ENCODE peak calls at places on chromosomes 16 and 17, in four cellular contexts. G is cardiac fibroblast, X is left lung, S is GM23248. A is an unnamed sample.
A peak's percentile ranks its signal among the peaks of the same experiment; 100 is the strongest.

GRCh38 chr17:48023408-48024148 is 14.0 kb downstream of the COPZ2 start:
- DNase-seq in G (peak; percentile 75), X (peak; percentile 86), S (peak; percentile 95), A (peak; percentile 89)

GRCh38 chr16:4679854-4680636 is 13.3 kb upstream of the NUDT16L1 start:
- DNase-seq in X (peak; percentile 89), S (peak; percentile 16), G (peak; percentile 23), A (no peak)

GRCh38 chr16:3182608-3183444 is 5.2 kb upstream of the OR1F1 start:
- DNase-seq in G (peak; percentile 47), S (peak; percentile 62), X (no peak), A (peak; percentile 50)

GRCh38 chr17:40604327-40605080 is 39.2 kb upstream of the CCR7 start:
- DNase-seq in S (no peak), X (no peak), G (no peak), A (no peak)

GRCh38 chr16:86995456-86995855 is 321.7 kb downstream of the C16orf95 start:
- DNase-seq in S (no peak), X (no peak), G (no peak), A (no peak)

GRCh38 chr17:280216-280615 is 72.4 kb downstream of the RPH3AL start:
- DNase-seq in G (no peak), S (no peak), X (no peak), A (no peak)

GRCh38 chr17:45291170-45291805 is 25.5 kb downstream of the MAP3K14 start:
- DNase-seq in S (no peak), G (no peak), X (peak; percentile 74), A (no peak)

GRCh38 chr17:8267480-8268147 is 18.5 kb downstream of the PFAS start:
- DNase-seq in S (no peak), X (no peak), G (no peak), A (no peak)

GRCh38 chr16:87363771-87364476 is 19.7 kb downstream of the FBXO31 start:
- DNase-seq in G (peak; percentile 35), S (no peak), X (no peak), A (no peak)

GRCh38 chr16:85473909-85474640 is 139.0 kb upstream of the GSE1 start:
- DNase-seq in X (no peak), S (peak; percentile 63), G (no peak), A (peak; percentile 89)

GRCh38 chr16:700684-701584 is 4.7 kb downstream of the FBXL16 start:
- DNase-seq in X (no peak), S (peak; percentile 42), G (no peak), A (no peak)

GRCh38 chr17:78736526-78737079 is 45.5 kb downstream of the CYTH1 start:
- DNase-seq in X (peak; percentile 92), S (no peak), G (no peak), A (no peak)

GRCh38 chr16:11133344-11133921 is 122.6 kb downstream of the SOCS1 start:
- DNase-seq in S (peak; percentile 99), X (peak; percentile 85), G (peak; percentile 93), A (peak; percentile 86)

GRCh38 chr16:88634141-88634993 is 4.0 kb upstream of the IL17C start:
- DNase-seq in S (peak; percentile 80), G (peak; percentile 44), X (peak; percentile 62), A (no peak)

GRCh38 chr17:1643293-1643998 is 2.1 kb downstream of the SCARF1 start:
- DNase-seq in S (peak; percentile 59), X (peak; percentile 75), G (no peak), A (no peak)

GRCh38 chr17:57109393-57110151 is 24.5 kb downstream of the AKAP1 start:
- DNase-seq in X (no peak), G (no peak), S (no peak), A (no peak)

GRCh38 chr16:22948058-22948602 is 134.2 kb downstream of the HS3ST2 start:
- DNase-seq in X (no peak), G (no peak), S (peak; percentile 44), A (no peak)

GRCh38 chr17:10372906-10373305 is at the start of gene MYH13:
- DNase-seq in X (no peak), S (no peak), G (no peak), A (no peak)

GRCh38 chr17:62703776-62704380 is 76.4 kb downstream of the MRC2 start:
- DNase-seq in X (peak; percentile 78), G (peak; percentile 65), S (peak; percentile 87), A (peak; percentile 82)

GRCh38 chr17:67520282-67520906 is 143.3 kb downstream of the PITPNC1 start:
- DNase-seq in S (peak; percentile 85), X (no peak), G (peak; percentile 64), A (no peak)

GRCh38 chr17:79801156-79802038 is 4.5 kb upstream of the CBX8 start:
- DNase-seq in S (peak; percentile 50), X (no peak), G (no peak), A (no peak)

GRCh38 chr16:81259916-81260315 is 21.4 kb downstream of the BCO1 start:
- DNase-seq in G (no peak), X (no peak), S (peak; percentile 22), A (no peak)

GRCh38 chr16:6574146-6574545 is 758.5 kb upstream of the RBFOX1 start:
- DNase-seq in S (no peak), G (no peak), X (no peak), A (no peak)

GRCh38 chr17:67054011-67054591 is 9.7 kb downstream of the CACNG1 start:
- DNase-seq in X (no peak), G (no peak), S (no peak), A (no peak)

DNA sequence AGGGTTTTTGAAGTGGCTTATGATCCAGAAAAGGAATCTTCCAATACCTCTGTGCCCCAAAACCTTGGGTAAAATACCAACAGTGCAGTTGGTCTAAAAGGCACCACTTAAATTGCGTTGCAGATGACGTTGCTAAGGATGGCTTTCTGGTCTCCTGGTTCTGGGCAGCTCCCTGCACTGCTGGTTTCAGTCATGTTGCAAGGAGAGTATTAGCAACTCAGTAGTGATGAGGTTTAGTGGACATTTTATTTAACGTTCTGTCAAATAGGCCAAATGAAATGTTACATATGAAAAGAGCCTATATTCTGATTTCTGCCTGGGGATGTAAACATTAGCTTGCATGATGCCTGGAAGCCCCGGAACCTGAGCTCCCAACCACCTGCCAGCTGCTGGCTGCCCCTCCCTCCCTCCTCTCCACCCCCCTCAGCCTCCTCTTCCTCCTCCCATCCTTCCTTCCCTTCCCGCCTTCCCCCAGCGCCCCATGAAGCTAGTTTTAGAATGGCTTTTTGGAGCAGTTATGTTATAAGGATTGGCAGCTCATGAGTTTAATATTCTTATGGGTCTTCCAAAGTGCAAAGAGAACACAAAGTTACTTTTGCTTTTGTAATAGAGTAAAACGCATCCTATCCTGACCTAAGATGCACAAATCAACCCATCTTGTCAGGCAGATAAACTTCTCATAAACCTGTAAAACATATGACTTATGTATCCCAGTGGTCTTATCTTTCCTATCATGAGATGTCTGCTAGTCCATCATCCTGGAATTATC is 20.7 kb downstream of the CD7 start:
- DNase-seq in X (no peak), S (no peak), G (no peak), A (no peak)
- H3K4me3 ChIP-seq in X (no peak overlapping the region), S (no peak overlapping the region), G (no peak overlapping the region), A (peak overlapping the region; percentile 52)

DNA sequence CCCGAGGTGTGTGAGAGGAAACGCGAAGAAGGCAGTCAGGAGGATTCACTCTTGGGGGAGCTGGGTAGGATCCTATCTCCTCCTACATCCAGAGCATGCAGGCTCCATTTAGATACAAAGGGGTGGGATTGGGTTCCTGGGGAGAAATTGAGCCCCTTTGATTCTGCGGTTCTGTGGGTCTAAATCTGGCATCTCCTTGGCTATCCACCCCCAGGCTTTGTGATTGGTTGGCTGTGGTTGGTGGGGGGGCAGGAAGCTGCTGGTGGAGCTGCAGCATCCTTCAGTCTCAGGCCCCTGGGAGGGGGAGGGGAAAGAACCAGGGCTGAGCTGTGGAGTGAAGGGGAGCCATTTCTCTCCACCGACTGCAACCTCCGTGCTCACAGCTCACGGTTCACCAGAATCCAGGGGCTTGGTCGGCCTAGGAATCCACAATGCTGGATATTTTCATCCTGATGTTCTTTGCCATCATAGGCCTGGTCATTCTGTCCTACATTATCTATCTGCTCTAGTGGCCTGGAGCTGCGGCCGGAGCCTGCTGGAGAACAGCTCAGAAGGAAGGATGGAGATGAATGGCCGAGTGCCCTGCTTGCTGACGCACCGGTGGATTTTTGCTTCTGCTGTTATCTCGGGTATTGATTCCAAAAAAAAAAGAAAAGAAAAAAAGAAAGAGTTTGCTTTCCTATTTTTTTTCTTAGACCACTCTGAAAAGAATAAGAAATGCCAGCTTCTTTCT is at the start of gene LASP1NB:
- DNase-seq in X (no peak), S (peak; percentile 44), G (peak; percentile 70), A (peak; percentile 54)
- H3K4me3 ChIP-seq in X (no peak within 1 kb of the TSS), S (no peak within 1 kb of the TSS), G (no peak within 1 kb of the TSS), A (peak within 1 kb of the TSS; percentile 47)

DNA sequence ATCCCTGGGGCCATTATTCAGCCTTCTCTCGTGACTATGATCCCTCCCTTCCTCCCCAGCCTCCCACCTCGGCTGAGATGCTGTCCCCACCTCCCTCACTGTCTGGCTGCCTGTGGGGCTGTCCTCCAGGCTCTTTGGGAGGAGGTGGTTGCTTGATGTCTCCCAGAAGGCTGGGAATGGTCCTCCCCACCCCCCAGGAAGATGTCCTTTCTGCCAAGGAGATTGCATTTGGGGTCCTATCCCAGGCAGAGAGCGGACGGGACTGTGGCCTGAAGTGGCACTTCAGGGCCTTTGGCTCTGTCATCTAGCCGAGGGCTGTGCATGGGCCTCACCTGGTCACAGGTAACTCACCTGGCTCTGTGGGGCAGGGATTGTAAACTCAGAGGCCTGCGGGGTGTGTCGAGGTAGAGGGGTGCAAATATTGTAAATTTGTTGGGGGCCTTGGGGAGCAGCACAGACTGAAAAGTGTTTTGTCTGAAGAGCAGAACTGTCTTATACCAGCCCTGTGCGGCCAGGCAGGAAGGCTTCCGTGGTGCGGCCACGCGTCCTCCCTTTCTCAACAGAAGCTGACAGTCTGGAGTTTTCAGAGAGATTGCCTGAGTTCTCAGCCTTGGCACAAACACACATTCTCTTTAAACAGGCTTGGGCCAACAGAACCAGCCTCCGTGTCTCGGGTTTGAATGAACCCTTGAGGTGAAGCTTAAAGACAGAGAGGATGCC is 177.9 kb downstream of the SEC14L1 start:
- DNase-seq in S (peak; percentile 76), X (peak; percentile 47), G (peak; percentile 69), A (peak; percentile 43)
- H3K4me3 ChIP-seq in S (peak overlapping the region; percentile 91), X (no peak overlapping the region), G (no peak overlapping the region), A (peak overlapping the region; percentile 60)

GRCh38 chr17:80981929-80982425 is 9.7 kb upstream of the CHMP6 start:
- DNase-seq in X (no peak), G (no peak), S (no peak), A (no peak)

GRCh38 chr17:80981062-80981902 is 10.4 kb upstream of the CHMP6 start:
- DNase-seq in X (no peak), G (no peak), S (no peak), A (peak; percentile 75)

GRCh38 chr17:80980397-80981061 is 11.1 kb upstream of the CHMP6 start:
- DNase-seq in X (no peak), S (peak; percentile 67), G (no peak), A (no peak)

GRCh38 chr17:80978499-80979497 is 12.8 kb upstream of the CHMP6 start:
- DNase-seq in G (no peak), X (no peak), S (no peak), A (peak; percentile 84)

DNA sequence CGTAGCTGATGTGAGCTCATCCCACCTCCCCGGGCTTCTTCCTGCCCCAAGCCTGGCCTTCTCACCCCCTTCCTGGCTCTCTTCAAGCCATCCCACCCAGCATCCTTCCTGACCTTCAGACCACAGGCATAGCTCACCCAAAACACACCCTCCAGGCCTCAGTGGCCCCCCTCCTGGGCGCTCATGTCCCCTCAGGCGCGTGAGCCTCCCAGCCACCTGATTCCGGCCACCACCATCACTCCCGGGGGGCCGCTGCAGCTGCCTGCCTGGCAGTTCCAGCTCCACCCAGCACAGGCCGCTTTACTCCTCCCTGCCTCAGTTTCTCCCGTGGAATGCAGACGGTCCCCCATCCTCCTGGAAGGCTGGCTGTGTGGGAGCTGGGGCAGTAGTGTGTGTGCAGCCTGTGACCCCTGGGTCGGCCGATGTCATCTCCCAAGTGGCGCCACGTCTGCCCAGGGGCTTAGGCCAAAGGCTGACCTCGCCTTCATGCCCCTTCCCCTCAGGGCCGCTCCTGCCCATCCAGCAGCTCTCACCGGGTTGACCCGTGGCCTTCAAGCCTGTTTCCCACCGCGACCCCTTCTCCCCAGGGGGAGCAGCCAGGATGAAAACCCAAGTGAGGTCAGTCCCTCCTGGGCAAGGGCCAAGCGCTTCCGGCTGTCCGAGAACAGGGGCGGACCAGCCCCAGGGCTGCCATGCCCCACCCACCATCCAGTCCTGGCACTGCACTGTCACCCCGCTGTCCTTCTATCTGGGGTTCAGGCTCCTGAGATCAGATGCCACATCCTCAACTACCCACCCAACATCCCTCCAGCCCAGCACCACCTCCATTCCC is 11.9 kb upstream of the CHMP6 start:
- DNase-seq in X (no peak), G (no peak), S (no peak), A (no peak)
- H3K4me3 ChIP-seq in X (no peak overlapping the region), G (no peak overlapping the region), S (no peak overlapping the region), A (no peak overlapping the region)

A was measured in SJCRH30.